ENCODE peak calls at places on chromosome 1, in ten cellular contexts. One of them, this sample, is unnamed.

GRCh38 chr1:6121021-6121421 is 59.1 kb downstream of the CHD5 start:
- DNase-seq in stomach: no peak
- DNase-seq in mammary epithelial cell: no peak
- DNase-seq in lower lobe of right lung: peak; percentile 26
- DNase-seq in cardiac muscle cell: no peak
- DNase-seq in adrenal gland: no peak
- DNase-seq in caudate nucleus: no peak
- DNase-seq in Panc1: no peak
- DNase-seq in fibroblast of lung: no peak
- DNase-seq in CD8-positive, alpha-beta T cell: no peak
- DNase-seq in this sample: no peak

GRCh38 chr1:79797487-79797886 is 791.0 kb upstream of the ADGRL4 start:
- DNase-seq in stomach: no peak
- DNase-seq in mammary epithelial cell: no peak
- DNase-seq in lower lobe of right lung: no peak
- DNase-seq in cardiac muscle cell: no peak
- DNase-seq in adrenal gland: no peak
- DNase-seq in caudate nucleus: no peak
- DNase-seq in Panc1: no peak
- DNase-seq in fibroblast of lung: no peak
- DNase-seq in CD8-positive, alpha-beta T cell: no peak
- DNase-seq in this sample: no peak

GRCh38 chr1:26630634-26631033 is 65.2 kb upstream of the ARID1A start:
- DNase-seq in stomach: no peak
- DNase-seq in mammary epithelial cell: no peak
- DNase-seq in lower lobe of right lung: no peak
- DNase-seq in cardiac muscle cell: no peak
- DNase-seq in adrenal gland: no peak
- DNase-seq in caudate nucleus: no peak
- DNase-seq in Panc1: no peak
- DNase-seq in fibroblast of lung: no peak
- DNase-seq in CD8-positive, alpha-beta T cell: no peak
- DNase-seq in this sample: no peak

GRCh38 chr1:91853397-91853796 is 32.6 kb downstream of the TGFBR3 start:
- DNase-seq in stomach: no peak
- DNase-seq in mammary epithelial cell: no peak
- DNase-seq in lower lobe of right lung: no peak
- DNase-seq in cardiac muscle cell: no peak
- DNase-seq in adrenal gland: no peak
- DNase-seq in caudate nucleus: no peak
- DNase-seq in Panc1: no peak
- DNase-seq in fibroblast of lung: no peak
- DNase-seq in CD8-positive, alpha-beta T cell: no peak
- DNase-seq in this sample: no peak

GRCh38 chr1:75198761-75199160 is 64.6 kb downstream of the LHX8 start:
- DNase-seq in stomach: no peak
- DNase-seq in mammary epithelial cell: no peak
- DNase-seq in lower lobe of right lung: no peak
- DNase-seq in cardiac muscle cell: no peak
- DNase-seq in adrenal gland: no peak
- DNase-seq in caudate nucleus: no peak
- DNase-seq in Panc1: no peak
- DNase-seq in fibroblast of lung: no peak
- DNase-seq in CD8-positive, alpha-beta T cell: no peak
- DNase-seq in this sample: no peak

GRCh38 chr1:45306319-45306718 is 20.4 kb upstream of the HPDL start:
- DNase-seq in stomach: no peak
- DNase-seq in mammary epithelial cell: peak; percentile 30
- DNase-seq in lower lobe of right lung: no peak
- DNase-seq in cardiac muscle cell: no peak
- DNase-seq in adrenal gland: no peak
- DNase-seq in caudate nucleus: no peak
- DNase-seq in Panc1: no peak
- DNase-seq in fibroblast of lung: no peak
- DNase-seq in CD8-positive, alpha-beta T cell: no peak
- DNase-seq in this sample: no peak

GRCh38 chr1:247118946-247119446 is 14.8 kb upstream of the ZNF669 start:
- DNase-seq in stomach: no peak
- DNase-seq in mammary epithelial cell: no peak
- DNase-seq in lower lobe of right lung: no peak
- DNase-seq in cardiac muscle cell: peak; percentile 80
- DNase-seq in adrenal gland: no peak
- DNase-seq in caudate nucleus: no peak
- DNase-seq in Panc1: peak; percentile 27
- DNase-seq in fibroblast of lung: peak; percentile 21
- DNase-seq in CD8-positive, alpha-beta T cell: no peak
- DNase-seq in this sample: peak; percentile 72

GRCh38 chr1:94541175-94542087 is at the start of gene F3:
- DNase-seq in stomach: peak; percentile 93
- DNase-seq in mammary epithelial cell: peak; percentile 95
- DNase-seq in lower lobe of right lung: peak; percentile 94
- DNase-seq in cardiac muscle cell: peak; percentile 85
- DNase-seq in adrenal gland: peak; percentile 93
- DNase-seq in caudate nucleus: peak; percentile 57
- DNase-seq in Panc1: no peak
- DNase-seq in fibroblast of lung: peak; percentile 85
- DNase-seq in CD8-positive, alpha-beta T cell: peak; percentile 53
- DNase-seq in this sample: no peak

GRCh38 chr1:198919667-198920398 is 281.0 kb downstream of the PTPRC start:
- DNase-seq in stomach: no peak
- DNase-seq in mammary epithelial cell: peak; percentile 56
- DNase-seq in lower lobe of right lung: no peak
- DNase-seq in cardiac muscle cell: no peak
- DNase-seq in adrenal gland: no peak
- DNase-seq in caudate nucleus: no peak
- DNase-seq in Panc1: no peak
- DNase-seq in fibroblast of lung: no peak
- DNase-seq in CD8-positive, alpha-beta T cell: no peak
- DNase-seq in this sample: no peak

GRCh38 chr1:198918920-198919319 is 280.1 kb downstream of the PTPRC start:
- DNase-seq in stomach: no peak
- DNase-seq in mammary epithelial cell: peak; percentile 62
- DNase-seq in lower lobe of right lung: no peak
- DNase-seq in cardiac muscle cell: no peak
- DNase-seq in adrenal gland: no peak
- DNase-seq in caudate nucleus: no peak
- DNase-seq in Panc1: no peak
- DNase-seq in fibroblast of lung: no peak
- DNase-seq in CD8-positive, alpha-beta T cell: no peak
- DNase-seq in this sample: no peak

GRCh38 chr1:198925575-198925974 is 286.7 kb downstream of the PTPRC start:
- DNase-seq in stomach: no peak
- DNase-seq in mammary epithelial cell: no peak
- DNase-seq in lower lobe of right lung: no peak
- DNase-seq in cardiac muscle cell: no peak
- DNase-seq in adrenal gland: no peak
- DNase-seq in caudate nucleus: no peak
- DNase-seq in Panc1: no peak
- DNase-seq in fibroblast of lung: no peak
- DNase-seq in CD8-positive, alpha-beta T cell: no peak
- DNase-seq in this sample: no peak

GRCh38 chr1:198923940-198924339 is 285.1 kb downstream of the PTPRC start:
- DNase-seq in stomach: no peak
- DNase-seq in mammary epithelial cell: no peak
- DNase-seq in lower lobe of right lung: no peak
- DNase-seq in cardiac muscle cell: no peak
- DNase-seq in adrenal gland: no peak
- DNase-seq in caudate nucleus: no peak
- DNase-seq in Panc1: no peak
- DNase-seq in fibroblast of lung: no peak
- DNase-seq in CD8-positive, alpha-beta T cell: no peak
- DNase-seq in this sample: no peak

GRCh38 chr1:198922638-198923430 is 284.0 kb downstream of the PTPRC start:
- DNase-seq in stomach: no peak
- DNase-seq in mammary epithelial cell: no peak
- DNase-seq in lower lobe of right lung: no peak
- DNase-seq in cardiac muscle cell: no peak
- DNase-seq in adrenal gland: peak; percentile 55
- DNase-seq in caudate nucleus: no peak
- DNase-seq in Panc1: no peak
- DNase-seq in fibroblast of lung: no peak
- DNase-seq in CD8-positive, alpha-beta T cell: no peak
- DNase-seq in this sample: no peak
- H3K27ac ChIP-seq in stomach: peak overlapping the region; percentile 33
- H3K27ac ChIP-seq in mammary epithelial cell: no peak overlapping the region
- H3K27ac ChIP-seq in lower lobe of right lung: peak overlapping the region; percentile 19
- H3K27ac ChIP-seq in cardiac muscle cell: no peak overlapping the region
- H3K27ac ChIP-seq in adrenal gland: no peak overlapping the region
- H3K27ac ChIP-seq in caudate nucleus: no peak overlapping the region
- H3K27ac ChIP-seq in Panc1: no peak overlapping the region
- H3K27ac ChIP-seq in fibroblast of lung: no peak overlapping the region
- H3K27ac ChIP-seq in CD8-positive, alpha-beta T cell: no peak overlapping the region
- H3K27ac ChIP-seq in this sample: no peak overlapping the region

DNA sequence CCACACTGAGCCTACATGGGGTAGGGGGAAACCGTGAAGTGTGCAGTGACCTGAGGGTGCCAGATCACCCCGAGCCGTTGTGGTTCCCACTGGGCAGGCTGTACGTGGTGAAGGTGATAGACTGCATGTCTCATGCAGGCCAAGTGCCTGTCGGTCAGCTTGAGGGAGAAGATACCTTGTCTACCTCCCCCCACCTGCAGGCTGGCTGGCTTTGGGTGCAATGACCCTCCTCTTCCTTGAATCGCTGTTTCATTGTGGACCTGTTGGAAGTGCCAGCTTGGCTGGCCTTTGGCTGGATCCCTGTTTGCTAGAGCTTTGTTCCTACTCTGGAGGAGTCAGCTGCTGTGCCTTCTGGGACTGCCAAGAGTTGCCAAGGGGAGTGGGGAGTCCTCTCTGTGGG is 92.5 kb downstream of the GALNT2 start:
- DNase-seq in stomach: no peak
- DNase-seq in mammary epithelial cell: no peak
- DNase-seq in lower lobe of right lung: no peak
- DNase-seq in cardiac muscle cell: no peak
- DNase-seq in adrenal gland: peak; percentile 0
- DNase-seq in caudate nucleus: no peak
- DNase-seq in Panc1: no peak
- DNase-seq in fibroblast of lung: no peak
- DNase-seq in CD8-positive, alpha-beta T cell: peak; percentile 35
- DNase-seq in this sample: no peak
- H3K27ac ChIP-seq in stomach: no peak overlapping the region
- H3K27ac ChIP-seq in mammary epithelial cell: no peak overlapping the region
- H3K27ac ChIP-seq in lower lobe of right lung: no peak overlapping the region
- H3K27ac ChIP-seq in cardiac muscle cell: no peak overlapping the region
- H3K27ac ChIP-seq in adrenal gland: no peak overlapping the region
- H3K27ac ChIP-seq in caudate nucleus: no peak overlapping the region
- H3K27ac ChIP-seq in Panc1: no peak overlapping the region
- H3K27ac ChIP-seq in fibroblast of lung: no peak overlapping the region
- H3K27ac ChIP-seq in CD8-positive, alpha-beta T cell: no peak overlapping the region
- H3K27ac ChIP-seq in this sample: no peak overlapping the region

GRCh38 chr1:56071351-56071750 is 508.0 kb downstream of the PLPP3 start:
- DNase-seq in stomach: no peak
- DNase-seq in mammary epithelial cell: no peak
- DNase-seq in lower lobe of right lung: no peak
- DNase-seq in cardiac muscle cell: no peak
- DNase-seq in adrenal gland: no peak
- DNase-seq in caudate nucleus: no peak
- DNase-seq in Panc1: no peak
- DNase-seq in fibroblast of lung: no peak
- DNase-seq in CD8-positive, alpha-beta T cell: no peak
- DNase-seq in this sample: no peak

GRCh38 chr1:56072310-56072709 is 507.1 kb downstream of the PLPP3 start:
- DNase-seq in stomach: no peak
- DNase-seq in mammary epithelial cell: no peak
- DNase-seq in lower lobe of right lung: no peak
- DNase-seq in cardiac muscle cell: no peak
- DNase-seq in adrenal gland: no peak
- DNase-seq in caudate nucleus: no peak
- DNase-seq in Panc1: no peak
- DNase-seq in fibroblast of lung: no peak
- DNase-seq in CD8-positive, alpha-beta T cell: no peak
- DNase-seq in this sample: no peak

GRCh38 chr1:56074357-56074717 is 505.0 kb downstream of the PLPP3 start:
- DNase-seq in stomach: peak; percentile 26
- DNase-seq in mammary epithelial cell: no peak
- DNase-seq in lower lobe of right lung: no peak
- DNase-seq in cardiac muscle cell: no peak
- DNase-seq in adrenal gland: no peak
- DNase-seq in caudate nucleus: no peak
- DNase-seq in Panc1: no peak
- DNase-seq in fibroblast of lung: no peak
- DNase-seq in CD8-positive, alpha-beta T cell: no peak
- DNase-seq in this sample: no peak

GRCh38 chr1:56073614-56074356 is 505.6 kb downstream of the PLPP3 start:
- DNase-seq in stomach: peak; percentile 63
- DNase-seq in mammary epithelial cell: no peak
- DNase-seq in lower lobe of right lung: no peak
- DNase-seq in cardiac muscle cell: no peak
- DNase-seq in adrenal gland: peak; percentile 67
- DNase-seq in caudate nucleus: no peak
- DNase-seq in Panc1: no peak
- DNase-seq in fibroblast of lung: peak; percentile 94
- DNase-seq in CD8-positive, alpha-beta T cell: no peak
- DNase-seq in this sample: no peak

DNA sequence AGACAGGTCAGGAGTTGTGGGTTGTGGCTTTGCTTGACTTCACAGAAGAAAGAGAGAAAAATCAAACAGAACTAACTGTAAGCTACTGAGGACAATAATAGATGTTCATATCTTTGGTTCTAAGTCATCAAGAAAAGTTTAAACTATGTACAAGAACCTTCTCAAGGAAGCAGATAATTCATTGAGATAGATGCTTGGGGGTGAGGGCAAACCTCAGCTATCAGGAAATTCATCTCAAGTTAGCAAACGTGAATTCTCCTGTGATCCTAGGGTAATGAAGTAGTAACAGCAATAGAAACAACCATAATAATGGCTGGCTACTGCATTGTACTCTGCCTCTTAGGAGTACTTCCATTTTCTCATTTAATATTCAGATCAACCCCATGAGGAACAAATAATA is 506.2 kb downstream of the PLPP3 start:
- DNase-seq in stomach: no peak
- DNase-seq in mammary epithelial cell: no peak
- DNase-seq in lower lobe of right lung: no peak
- DNase-seq in cardiac muscle cell: no peak
- DNase-seq in adrenal gland: no peak
- DNase-seq in caudate nucleus: no peak
- DNase-seq in Panc1: no peak
- DNase-seq in fibroblast of lung: no peak
- DNase-seq in CD8-positive, alpha-beta T cell: no peak
- DNase-seq in this sample: no peak
- H3K27ac ChIP-seq in stomach: peak overlapping the region; percentile 45
- H3K27ac ChIP-seq in mammary epithelial cell: no peak overlapping the region
- H3K27ac ChIP-seq in lower lobe of right lung: peak overlapping the region; percentile 63
- H3K27ac ChIP-seq in cardiac muscle cell: no peak overlapping the region
- H3K27ac ChIP-seq in adrenal gland: no peak overlapping the region
- H3K27ac ChIP-seq in caudate nucleus: no peak overlapping the region
- H3K27ac ChIP-seq in Panc1: no peak overlapping the region
- H3K27ac ChIP-seq in fibroblast of lung: no peak overlapping the region
- H3K27ac ChIP-seq in CD8-positive, alpha-beta T cell: no peak overlapping the region
- H3K27ac ChIP-seq in this sample: no peak overlapping the region

GRCh38 chr1:178632619-178633018 is 92.4 kb upstream of the RALGPS2 start:
- DNase-seq in stomach: no peak
- DNase-seq in mammary epithelial cell: peak; percentile 35
- DNase-seq in lower lobe of right lung: no peak
- DNase-seq in cardiac muscle cell: no peak
- DNase-seq in adrenal gland: no peak
- DNase-seq in caudate nucleus: no peak
- DNase-seq in Panc1: no peak
- DNase-seq in fibroblast of lung: peak; percentile 63
- DNase-seq in CD8-positive, alpha-beta T cell: no peak
- DNase-seq in this sample: no peak

GRCh38 chr1:178630418-178630817 is 94.6 kb upstream of the RALGPS2 start:
- DNase-seq in stomach: no peak
- DNase-seq in mammary epithelial cell: no peak
- DNase-seq in lower lobe of right lung: no peak
- DNase-seq in cardiac muscle cell: no peak
- DNase-seq in adrenal gland: no peak
- DNase-seq in caudate nucleus: no peak
- DNase-seq in Panc1: no peak
- DNase-seq in fibroblast of lung: peak; percentile 82
- DNase-seq in CD8-positive, alpha-beta T cell: no peak
- DNase-seq in this sample: no peak

GRCh38 chr1:178628637-178629548 is 96.2 kb upstream of the RALGPS2 start:
- DNase-seq in stomach: no peak
- DNase-seq in mammary epithelial cell: no peak
- DNase-seq in lower lobe of right lung: no peak
- DNase-seq in cardiac muscle cell: no peak
- DNase-seq in adrenal gland: no peak
- DNase-seq in caudate nucleus: no peak
- DNase-seq in Panc1: no peak
- DNase-seq in fibroblast of lung: peak; percentile 55
- DNase-seq in CD8-positive, alpha-beta T cell: no peak
- DNase-seq in this sample: no peak

GRCh38 chr1:178627037-178627436 is 98.0 kb upstream of the RALGPS2 start:
- DNase-seq in stomach: no peak
- DNase-seq in mammary epithelial cell: no peak
- DNase-seq in lower lobe of right lung: no peak
- DNase-seq in cardiac muscle cell: no peak
- DNase-seq in adrenal gland: no peak
- DNase-seq in caudate nucleus: no peak
- DNase-seq in Panc1: no peak
- DNase-seq in fibroblast of lung: no peak
- DNase-seq in CD8-positive, alpha-beta T cell: no peak
- DNase-seq in this sample: no peak

DNA sequence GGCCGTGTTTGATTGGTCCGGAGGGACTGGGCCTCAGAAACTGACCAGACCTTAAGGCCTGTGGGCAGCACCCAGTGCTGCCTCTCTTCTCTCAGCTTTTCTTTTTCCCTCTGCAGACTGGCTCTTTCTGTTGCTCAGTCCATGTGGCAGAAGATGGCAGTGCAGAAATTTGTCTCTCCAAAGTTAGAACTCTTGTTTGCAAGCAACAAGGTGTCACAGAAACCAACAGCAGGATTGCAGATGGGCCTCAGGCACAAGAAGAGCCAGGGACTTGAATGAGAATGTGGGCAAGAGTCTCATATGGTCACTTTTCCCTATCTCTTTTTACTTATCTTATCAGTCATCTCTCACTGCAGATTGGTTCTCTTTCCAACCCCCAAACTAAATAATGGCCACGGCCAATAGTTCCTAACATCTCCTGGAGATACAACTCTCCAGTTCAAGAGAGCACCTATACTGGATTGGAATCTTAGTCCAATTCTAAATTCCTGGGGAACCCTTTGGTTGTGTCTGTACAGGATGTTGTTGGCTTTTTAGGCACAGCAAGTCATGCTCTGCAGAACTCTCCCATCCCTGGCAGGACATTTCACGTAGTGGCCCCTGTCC is 95.4 kb upstream of the RALGPS2 start:
- DNase-seq in stomach: no peak
- DNase-seq in mammary epithelial cell: no peak
- DNase-seq in lower lobe of right lung: no peak
- DNase-seq in cardiac muscle cell: no peak
- DNase-seq in adrenal gland: no peak
- DNase-seq in caudate nucleus: no peak
- DNase-seq in Panc1: no peak
- DNase-seq in fibroblast of lung: no peak
- DNase-seq in CD8-positive, alpha-beta T cell: no peak
- DNase-seq in this sample: no peak
- H3K27ac ChIP-seq in stomach: peak overlapping the region; percentile 56
- H3K27ac ChIP-seq in mammary epithelial cell: no peak overlapping the region
- H3K27ac ChIP-seq in lower lobe of right lung: no peak overlapping the region
- H3K27ac ChIP-seq in cardiac muscle cell: no peak overlapping the region
- H3K27ac ChIP-seq in adrenal gland: no peak overlapping the region
- H3K27ac ChIP-seq in caudate nucleus: no peak overlapping the region
- H3K27ac ChIP-seq in Panc1: no peak overlapping the region
- H3K27ac ChIP-seq in fibroblast of lung: peak overlapping the region; percentile 68
- H3K27ac ChIP-seq in CD8-positive, alpha-beta T cell: no peak overlapping the region
- H3K27ac ChIP-seq in this sample: no peak overlapping the region

This sample was measured in iPS DF 6.9.